ENCODE peak calls at places on chromosomes 6 and 20, in four cellular contexts. R, T, U and E are unnamed samples. For H3K4me1, the result is how much of the 10 kb centered on the place peaks cover.

GRCh38 chr6:135568366-135568765 is 70.8 kb upstream of the AHI1 start:
- DNase-seq in R (no peak), T (peak), U (no peak), E (peak)

GRCh38 chr6:4460595-4461475 is 315.4 kb upstream of the CDYL start:
- DNase-seq in R (no peak), T (no peak), U (peak), E (peak)

GRCh38 chr6:114690625-114691024 is 347.8 kb upstream of the HS3ST5 start:
- DNase-seq in R (no peak), T (no peak), U (no peak), E (no peak)

GRCh38 chr20:51326241-51326819 is 216.2 kb downstream of the NFATC2 start:
- DNase-seq in R (peak), T (peak), U (no peak), E (peak)

GRCh38 chr6:125375841-125376240 is 74.1 kb upstream of the HDDC2 start:
- DNase-seq in R (no peak), T (no peak), U (no peak), E (no peak)

GRCh38 chr20:15875446-15875845 is 697.8 kb downstream of the KIF16B start:
- DNase-seq in R (no peak), T (no peak), U (no peak), E (no peak)

GRCh38 chr20:62816031-62816878 is 595 bp upstream of the COL9A3 start:
- DNase-seq in R (peak), T (peak), U (no peak), E (no peak)

GRCh38 chr6:131754715-131755567 is 44.1 kb upstream of the CTAGE9 start:
- DNase-seq in R (no peak), T (no peak), U (no peak), E (no peak)

GRCh38 chr6:11043961-11044711 is at the start of gene ELOVL2:
- DNase-seq in R (peak), T (peak), U (no peak), E (no peak)

GRCh38 chr6:159983641-159984080 is 14.8 kb downstream of the IGF2R start:
- DNase-seq in R (no peak), T (no peak), U (no peak), E (no peak)

GRCh38 chr6:52929321-52930164 is 20.0 kb upstream of the GSTA3 start:
- DNase-seq in R (no peak), T (no peak), U (no peak), E (no peak)

GRCh38 chr20:1964659-1965405 is 29.0 kb downstream of the PDYN start:
- DNase-seq in R (no peak), T (peak), U (no peak), E (no peak)

GRCh38 chr20:50592282-50593004 is 82.3 kb downstream of the PTPN1 start:
- DNase-seq in R (no peak), T (no peak), U (peak), E (no peak)

GRCh38 chr6:15515226-15515625 is 147.6 kb downstream of the DTNBP1 start:
- DNase-seq in R (no peak), T (no peak), U (no peak), E (no peak)

GRCh38 chr6:133241088-133241900 is at the start of gene EYA4:
- DNase-seq in R (peak), T (peak), U (no peak), E (no peak)

GRCh38 chr6:113995632-113996031 is 24.7 kb upstream of the HDAC2 start:
- DNase-seq in R (peak), T (peak), U (peak), E (peak)

GRCh38 chr6:49565855-49566254 is 15.4 kb downstream of the C6orf141 start:
- DNase-seq in R (no peak), T (no peak), U (no peak), E (no peak)

GRCh38 chr6:167523426-167523825 is 198.5 kb downstream of the TTLL2 start:
- DNase-seq in R (no peak), T (no peak), U (no peak), E (no peak)

GRCh38 chr6:169251371-169251802 is 2.3 kb downstream of the THBS2 start:
- DNase-seq in R (no peak), T (no peak), U (no peak), E (no peak)

GRCh38 chr6:158849899-158850806 is 31.0 kb upstream of the EZR start:
- DNase-seq in R (no peak), T (peak), U (no peak), E (peak)

GRCh38 chr6:33686981-33687975 is 24.2 kb downstream of the UQCC2 start:
- DNase-seq in R (no peak), T (no peak), U (no peak), E (no peak)

GRCh38 chr6:159806021-159806458 is 6.0 kb downstream of the PNLDC1 start:
- DNase-seq in R (no peak), T (peak), U (no peak), E (no peak)

GRCh38 chr6:1063671-1064355 is 248.1 kb upstream of the FOXQ1 start:
- DNase-seq in R (no peak), T (no peak), U (no peak), E (no peak)

GRCh38 chr6:83309344-83309743 is 116.2 kb downstream of the RWDD2A start:
- DNase-seq in R (no peak), T (no peak), U (no peak), E (no peak)
- H3K4me3 ChIP-seq in R (no peak), T (no peak), U (no peak), E (no peak)

GRCh38 chr20:4061989-4062388 is 46.6 kb upstream of the RNF24 start:
- DNase-seq in R (no peak), T (no peak), U (no peak), E (no peak)
- H3K4me1 ChIP-seq in R (under half), T (under half), U (under half), E (under half)

GRCh38 chr6:39794231-39794630 is 2.1 kb downstream of the DAAM2 start:
- DNase-seq in R (no peak), T (peak), U (no peak), E (no peak)
- H3K4me3 ChIP-seq in R (no peak), T (no peak), U (peak), E (no peak)

GRCh38 chr6:151391471-151392428 is at the start of gene ZBTB2:
- DNase-seq in R (peak), T (peak), U (peak), E (peak)

GRCh38 chr6:151389640-151390275 is 1.6 kb downstream of the ZBTB2 start:
- DNase-seq in R (no peak), T (peak), U (peak), E (peak)

GRCh38 chr6:151392429-151392828 is 1.1 kb upstream of the ZBTB2 start:
- DNase-seq in R (no peak), T (no peak), U (no peak), E (no peak)

GRCh38 chr6:151390276-151391020 is 911 bp downstream of the ZBTB2 start:
- DNase-seq in R (peak), T (peak), U (peak), E (peak)

GRCh38 chr6:151391021-151391470 is 313 bp downstream of the ZBTB2 start:
- DNase-seq in R (no peak), T (peak), U (peak), E (peak)
- H3K4me1 ChIP-seq in R (under half), T (under half), U (under half), E (under half)

GRCh38 chr6:102229271-102229670 is 835.8 kb downstream of the GRIK2 start:
- DNase-seq in R (no peak), T (peak), U (no peak), E (no peak)
- H3K4me3 ChIP-seq in R (no peak), T (no peak), U (no peak), E (no peak)

GRCh38 chr20:10504893-10505292 is 69.8 kb downstream of the SLX4IP start:
- DNase-seq in R (no peak), T (no peak), U (peak), E (no peak)

GRCh38 chr20:10498196-10498595 is 63.1 kb downstream of the SLX4IP start:
- DNase-seq in R (no peak), T (peak), U (no peak), E (no peak)

GRCh38 chr20:10497283-10497682 is 62.2 kb downstream of the SLX4IP start:
- DNase-seq in R (no peak), T (no peak), U (no peak), E (no peak)

GRCh38 chr20:10502098-10502526 is 67.0 kb downstream of the SLX4IP start:
- DNase-seq in R (no peak), T (no peak), U (no peak), E (no peak)

DNA sequence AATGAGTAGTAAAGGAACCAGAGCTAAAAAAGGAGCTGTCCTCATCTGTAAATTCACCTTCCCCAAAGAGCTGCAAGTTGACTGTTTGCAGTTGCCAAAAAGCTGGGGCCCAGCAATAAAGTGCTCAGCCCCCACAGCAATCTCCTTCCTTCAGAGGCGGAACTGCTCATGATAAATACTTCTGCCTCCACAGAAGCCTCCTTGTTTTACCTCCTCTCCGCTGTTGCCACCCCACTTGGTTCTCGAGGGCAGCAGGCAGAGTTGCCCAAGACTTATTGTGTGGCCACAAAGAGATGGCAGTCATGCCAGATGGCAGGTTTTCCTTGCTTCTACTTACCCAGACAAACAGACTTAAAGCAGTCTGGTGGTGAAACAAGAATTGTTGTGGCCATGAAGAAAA is 66.3 kb downstream of the SLX4IP start:
- DNase-seq in R (no peak), T (no peak), U (no peak), E (no peak)
- H3K4me1 ChIP-seq in R (under half), T (under half), U (under half), E (under half)

GRCh38 chr20:4989570-4989969 is 11.7 kb downstream of the SLC23A2 start:
- DNase-seq in R (no peak), T (no peak), U (no peak), E (no peak)
- H3K4me3 ChIP-seq in R (no peak), T (no peak), U (no peak), E (no peak)

GRCh38 chr6:39208233-39208720 is 21.0 kb downstream of the KCNK5 start:
- DNase-seq in R (no peak), T (no peak), U (no peak), E (no peak)
- H3K4me1 ChIP-seq in R (half or more), T (under half), U (under half), E (under half)

DNA sequence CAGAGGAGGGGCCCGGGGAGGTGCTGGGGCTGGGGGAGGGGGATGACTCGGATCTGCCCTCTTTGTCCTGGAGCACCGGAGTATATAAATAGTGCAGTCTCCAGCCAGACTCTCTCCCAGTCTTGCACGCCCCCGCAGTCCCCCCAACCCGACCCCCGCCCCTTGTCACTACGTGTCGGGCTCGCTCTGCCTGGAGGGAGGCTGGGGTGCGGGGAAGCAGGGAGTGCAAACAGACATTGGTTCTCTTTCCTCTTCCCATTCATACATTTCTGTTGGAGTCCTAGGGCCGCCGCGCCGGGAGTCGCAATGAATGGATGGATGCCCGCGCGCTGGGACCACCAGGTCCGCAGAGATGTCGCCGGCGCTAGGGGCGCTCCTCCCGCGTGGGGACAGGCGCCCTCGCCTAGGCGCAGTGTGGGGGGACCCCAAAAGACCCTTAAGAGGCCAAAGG is 179.3 kb downstream of the TBXT start:
- DNase-seq in R (peak), T (peak), U (no peak), E (no peak)
- H3K4me3 ChIP-seq in R (peak), T (no peak), U (peak), E (peak)